ENCODE peak calls at places on chromosomes 12 and 14, in four cellular contexts. One of them, this sample, is unnamed.

GRCh38 chr12:49939307-49939706 is 11.2 kb upstream of the AQP2 start:
- DNase-seq in cardiac muscle cell: no peak
- DNase-seq in fibroblast of lung: no peak
- DNase-seq in CD8-positive, alpha-beta T cell: no peak
- DNase-seq in this sample: no peak

GRCh38 chr12:818733-819132 is 66.4 kb downstream of the WNK1 start:
- DNase-seq in cardiac muscle cell: no peak
- DNase-seq in fibroblast of lung: peak; percentile 39
- DNase-seq in CD8-positive, alpha-beta T cell: no peak
- DNase-seq in this sample: no peak

GRCh38 chr14:77406718-77407117 is 16.6 kb downstream of the NOXRED1 start:
- DNase-seq in cardiac muscle cell: peak; percentile 95
- DNase-seq in fibroblast of lung: peak; percentile 50
- DNase-seq in CD8-positive, alpha-beta T cell: no peak
- DNase-seq in this sample: no peak

GRCh38 chr12:69151254-69151751 is 88.1 kb upstream of the CPSF6 start:
- DNase-seq in cardiac muscle cell: no peak
- DNase-seq in fibroblast of lung: no peak
- DNase-seq in CD8-positive, alpha-beta T cell: no peak
- DNase-seq in this sample: no peak

GRCh38 chr12:127773520-127773919 is 493.4 kb upstream of the TMEM132C start:
- DNase-seq in cardiac muscle cell: no peak
- DNase-seq in fibroblast of lung: no peak
- DNase-seq in CD8-positive, alpha-beta T cell: no peak
- DNase-seq in this sample: no peak

GRCh38 chr14:99821519-99822165 is 28.4 kb downstream of the EML1 start:
- DNase-seq in cardiac muscle cell: peak; percentile 58
- DNase-seq in fibroblast of lung: peak; percentile 96
- DNase-seq in CD8-positive, alpha-beta T cell: no peak
- DNase-seq in this sample: peak; percentile 50

GRCh38 chr14:102015771-102016170 is 51.4 kb downstream of the DYNC1H1 start:
- DNase-seq in cardiac muscle cell: no peak
- DNase-seq in fibroblast of lung: no peak
- DNase-seq in CD8-positive, alpha-beta T cell: no peak
- DNase-seq in this sample: no peak

GRCh38 chr12:4138051-4138450 is 135.5 kb upstream of the CCND2 start:
- DNase-seq in cardiac muscle cell: no peak
- DNase-seq in fibroblast of lung: no peak
- DNase-seq in CD8-positive, alpha-beta T cell: no peak
- DNase-seq in this sample: no peak

GRCh38 chr14:74848768-74849167 is 27.2 kb downstream of the PROX2 start:
- DNase-seq in cardiac muscle cell: no peak
- DNase-seq in fibroblast of lung: peak; percentile 30
- DNase-seq in CD8-positive, alpha-beta T cell: no peak
- DNase-seq in this sample: no peak

DNA sequence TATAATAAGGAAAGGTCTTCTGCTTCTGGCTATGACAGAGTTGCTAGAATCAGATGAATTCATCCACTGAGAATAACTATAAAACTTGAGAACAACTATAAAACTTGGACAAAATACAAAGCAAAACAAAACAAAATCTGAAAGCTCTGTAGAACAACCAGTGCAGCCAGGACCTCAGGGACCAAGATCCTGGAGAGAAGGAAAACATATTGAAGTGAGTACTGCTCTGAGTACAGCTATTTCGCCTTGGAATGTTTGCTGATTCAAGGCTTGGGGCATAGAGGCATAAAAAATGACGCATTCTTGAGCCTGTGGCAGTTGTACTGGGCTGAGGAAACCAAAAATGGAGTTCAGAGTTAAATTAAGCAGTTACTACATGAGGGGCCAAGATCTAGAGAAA is 21.7 kb downstream of the FOXA1 start:
- DNase-seq in cardiac muscle cell: no peak
- DNase-seq in fibroblast of lung: no peak
- DNase-seq in CD8-positive, alpha-beta T cell: no peak
- DNase-seq in this sample: no peak
- H3K27me3 ChIP-seq in cardiac muscle cell: peaks cover 37% of the 10 kb centered on the region
- H3K27me3 ChIP-seq in fibroblast of lung: no peaks in the 10 kb centered on the region
- H3K27me3 ChIP-seq in CD8-positive, alpha-beta T cell: no peaks in the 10 kb centered on the region
- H3K27me3 ChIP-seq in this sample: no peaks in the 10 kb centered on the region

DNA sequence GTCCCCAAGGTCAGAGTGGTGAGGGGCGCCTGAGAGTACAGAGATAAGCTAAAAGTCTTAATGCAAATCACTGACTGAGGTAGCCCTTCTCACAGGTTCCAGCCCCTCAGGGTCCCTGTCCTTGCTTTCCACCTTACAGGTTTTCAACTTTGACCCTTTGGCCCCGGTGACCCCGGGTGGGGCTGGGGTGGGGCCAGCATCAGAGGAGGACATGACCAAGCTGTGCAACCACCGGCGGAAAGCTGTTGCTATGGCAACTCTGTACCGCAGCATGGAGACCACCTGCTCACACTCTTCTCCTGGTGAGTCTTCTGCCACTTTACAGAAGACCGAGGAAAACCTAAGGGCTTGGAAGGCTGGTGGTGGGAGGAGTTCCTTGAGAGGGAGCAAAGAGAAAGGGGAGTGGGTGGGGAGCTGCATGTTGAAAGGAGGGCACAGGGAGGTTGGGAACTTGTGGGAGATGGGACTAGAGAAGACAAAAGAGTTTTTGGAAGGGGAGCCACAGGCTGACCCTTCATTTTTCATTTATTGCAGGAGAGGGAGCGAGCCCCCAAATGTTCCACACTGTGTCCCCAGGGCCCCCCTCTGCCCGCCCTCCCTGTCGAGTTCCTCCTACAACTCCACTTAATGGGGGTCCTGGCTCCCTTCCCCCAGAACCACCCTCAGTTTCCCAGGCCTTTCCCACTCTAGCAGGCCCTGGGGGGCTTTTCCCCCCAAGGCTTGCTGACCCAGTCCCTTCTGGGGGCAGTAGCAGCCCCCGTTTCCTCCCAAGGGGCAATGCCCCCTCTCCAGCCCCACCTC is 2.4 kb downstream of the MBD6 start:
- DNase-seq in cardiac muscle cell: no peak
- DNase-seq in fibroblast of lung: no peak
- DNase-seq in CD8-positive, alpha-beta T cell: no peak
- DNase-seq in this sample: no peak
- H3K4me3 ChIP-seq in cardiac muscle cell: no peak overlapping the region
- H3K4me3 ChIP-seq in fibroblast of lung: no peak overlapping the region
- H3K4me3 ChIP-seq in CD8-positive, alpha-beta T cell: no peak overlapping the region
- H3K4me3 ChIP-seq in this sample: no peak overlapping the region

DNA sequence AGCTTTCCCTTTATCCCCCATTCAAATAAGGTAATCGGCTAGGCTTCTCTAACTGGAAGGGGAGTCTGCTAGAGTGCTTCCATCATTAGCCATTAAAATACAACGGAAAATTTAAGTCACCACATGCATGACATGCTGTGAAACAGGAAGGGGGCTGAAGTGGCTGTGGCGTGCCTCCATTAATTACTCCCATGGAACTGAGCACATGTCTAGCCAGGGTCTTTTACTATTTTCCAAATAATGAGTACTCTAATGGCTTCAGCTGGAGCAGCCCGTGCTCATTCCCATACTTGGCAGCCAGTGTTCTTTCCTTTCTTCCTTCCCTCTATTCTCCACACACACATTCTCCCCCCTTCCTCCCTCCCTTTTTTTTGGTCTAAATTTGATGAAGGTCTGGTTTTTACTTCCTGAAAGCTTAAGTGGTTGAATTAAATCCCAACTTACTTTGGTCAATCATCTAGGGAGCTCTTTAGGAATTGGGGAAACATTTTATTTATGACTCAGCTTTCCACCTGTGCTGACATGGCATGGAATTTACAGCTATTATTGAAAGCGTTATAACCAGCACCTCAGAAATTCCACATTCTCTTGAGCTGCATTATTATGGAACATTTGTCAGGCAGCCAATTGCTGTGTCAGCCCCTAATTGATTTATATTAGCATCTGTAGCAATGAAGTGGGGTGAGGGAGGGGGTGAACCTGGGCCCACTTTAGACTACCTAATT is 72.3 kb downstream of the LRIG3 start:
- DNase-seq in cardiac muscle cell: no peak
- DNase-seq in fibroblast of lung: peak; percentile 46
- DNase-seq in CD8-positive, alpha-beta T cell: no peak
- DNase-seq in this sample: no peak
- H3K27me3 ChIP-seq in cardiac muscle cell: no peaks in the 10 kb centered on the region
- H3K27me3 ChIP-seq in fibroblast of lung: no peaks in the 10 kb centered on the region
- H3K27me3 ChIP-seq in CD8-positive, alpha-beta T cell: no peaks in the 10 kb centered on the region
- H3K27me3 ChIP-seq in this sample: no peaks in the 10 kb centered on the region

DNA sequence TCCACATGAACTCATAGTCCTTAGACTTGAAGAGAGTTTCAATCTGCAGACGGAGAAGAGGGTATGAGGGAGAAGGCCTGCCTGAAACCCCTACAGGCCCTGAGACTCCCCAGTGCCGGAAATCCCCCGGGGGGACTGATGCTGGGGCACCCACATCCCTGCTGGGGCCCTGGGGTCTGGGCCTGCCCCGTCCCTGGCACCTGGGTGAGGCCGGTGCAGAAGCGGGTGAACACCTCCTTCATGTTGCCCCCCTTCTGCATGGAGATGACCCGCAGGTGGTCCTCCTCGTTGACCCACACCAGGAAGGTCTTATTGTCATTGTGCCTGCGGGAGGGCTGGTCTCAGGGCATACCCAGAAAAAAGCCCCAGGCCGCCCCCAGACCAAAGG is 2.4 kb downstream of the CKB start:
- DNase-seq in cardiac muscle cell: no peak
- DNase-seq in fibroblast of lung: no peak
- DNase-seq in CD8-positive, alpha-beta T cell: no peak
- DNase-seq in this sample: no peak
- H3K4me3 ChIP-seq in cardiac muscle cell: no peak overlapping the region
- H3K4me3 ChIP-seq in fibroblast of lung: no peak overlapping the region
- H3K4me3 ChIP-seq in CD8-positive, alpha-beta T cell: no peak overlapping the region
- H3K4me3 ChIP-seq in this sample: no peak overlapping the region